ENCODE peak calls at places on chromosomes 1 and 21, in nine cellular contexts. N is RKO; I is astrocyte of the hippocampus; D is HT1080; G is EL; P is activated T-cell treated with anti-CD3 and anti-CD28 coated beads, Interleukin-2, amount 50 U/mL, for 72 hours; U is stimulated activated CD8-positive, alpha-beta memory T cell treated with anti-CD3 and anti-CD28 coated beads, Interleukin-7, amount 100 ng/mL, for 1 hour; F is HFF-Myc; O is AG08395. W is an unnamed sample.

GRCh38 chr1:212106286-212106792 is 70.8 kb downstream of the DTL start:
- DNase-seq in N (no peak), I (no peak), D (no peak), G (no peak), P (no peak), U (no peak), F (no peak), O (no peak), W (no peak)

GRCh38 chr1:27117733-27118439 is 37.0 kb downstream of the SLC9A1 start:
- DNase-seq in N (no peak), I (peak), D (no peak), G (peak), P (no peak), U (no peak), F (no peak), O (no peak), W (no peak)

GRCh38 chr1:154992721-154993571 is 440 bp upstream of the LENEP start:
- DNase-seq in N (peak), I (peak), D (peak), G (peak), P (no peak), U (no peak), F (no peak), O (no peak), W (no peak)

GRCh38 chr1:162136760-162137537 is 67.5 kb downstream of the NOS1AP start:
- DNase-seq in N (peak), I (peak), D (peak), G (peak), P (no peak), U (no peak), F (peak), O (peak), W (no peak)

GRCh38 chr1:40162791-40163441 is 1.7 kb downstream of the RLF start:
- DNase-seq in N (peak), I (peak), D (no peak), G (peak), P (no peak), U (no peak), F (no peak), O (peak), W (no peak)

GRCh38 chr1:181166377-181167196 is 78.1 kb downstream of the IER5 start:
- DNase-seq in N (peak), I (peak), D (peak), G (peak), P (peak), U (peak), F (peak), O (peak), W (peak)

GRCh38 chr1:234555390-234556112 is 54.4 kb downstream of the IRF2BP2 start:
- DNase-seq in N (no peak), I (no peak), D (no peak), G (no peak), P (no peak), U (no peak), F (no peak), O (no peak), W (no peak)

GRCh38 chr1:234502785-234503184 is 23.8 kb upstream of the TARBP1 start:
- DNase-seq in N (no peak), I (no peak), D (no peak), G (no peak), P (no peak), U (no peak), F (no peak), O (no peak), W (no peak)

GRCh38 chr1:165257969-165258459 is 98.5 kb downstream of the LMX1A start:
- DNase-seq in N (peak), I (peak), D (peak), G (peak), P (peak), U (no peak), F (peak), O (peak), W (peak)

GRCh38 chr1:205588691-205589445 is 42.9 kb downstream of the ELK4 start:
- DNase-seq in N (peak), I (peak), D (peak), G (peak), P (peak), U (no peak), F (no peak), O (peak), W (peak)

GRCh38 chr1:1858382-1859086 is 32.4 kb downstream of the GNB1 start:
- DNase-seq in N (peak), I (peak), D (peak), G (peak), P (no peak), U (no peak), F (peak), O (peak), W (no peak)

GRCh38 chr1:58434587-58434986 is 111.9 kb downstream of the OMA1 start:
- DNase-seq in N (no peak), I (no peak), D (peak), G (peak), P (no peak), U (no peak), F (no peak), O (no peak), W (no peak)

GRCh38 chr21:36097427-36098230 is 27.8 kb downstream of the CBR1 start:
- DNase-seq in N (no peak), I (peak), D (peak), G (peak), P (no peak), U (no peak), F (no peak), O (no peak), W (no peak)

GRCh38 chr1:26336477-26337205 is 17.3 kb downstream of the CRYBG2 start:
- DNase-seq in N (no peak), I (peak), D (no peak), G (peak), P (peak), U (peak), F (no peak), O (peak), W (peak)

GRCh38 chr21:15967661-15968060 is 237.9 kb downstream of the USP25 start:
- DNase-seq in N (no peak), I (peak), D (peak), G (peak), P (no peak), U (no peak), F (peak), O (peak), W (no peak)

GRCh38 chr1:234616644-234617043 is 6.7 kb upstream of the IRF2BP2 start:
- DNase-seq in N (no peak), I (peak), D (no peak), G (peak), P (no peak), U (no peak), F (no peak), O (no peak), W (no peak)

GRCh38 chr1:8077602-8078001 is 51.5 kb upstream of the ERRFI1 start:
- DNase-seq in N (no peak), I (no peak), D (no peak), G (no peak), P (no peak), U (no peak), F (no peak), O (no peak), W (no peak)

GRCh38 chr1:246771366-246771765 is 47.2 kb downstream of the SCCPDH start:
- DNase-seq in N (no peak), I (no peak), D (no peak), G (no peak), P (no peak), U (no peak), F (no peak), O (no peak), W (no peak)

GRCh38 chr1:21830792-21831453 is 18.9 kb downstream of the LDLRAD2 start:
- DNase-seq in N (no peak), I (no peak), D (no peak), G (no peak), P (no peak), U (no peak), F (no peak), O (no peak), W (no peak)

GRCh38 chr1:185788386-185788785 is 54.2 kb downstream of the HMCN1 start:
- DNase-seq in N (no peak), I (no peak), D (no peak), G (no peak), P (no peak), U (no peak), F (no peak), O (no peak), W (no peak)